ENCODE peak calls at places on chromosome 3, in five cellular contexts. C is PC-9, E is globus pallidus, Z is GM03348, W is neuronal stem cell. S is an unnamed sample.

GRCh38 chr3:196941846-196942225 is 492 bp downstream of the NCBP2 start:
- DNase-seq in C (no peak), E (no peak), Z (peak; percentile 72), W (no peak), S (no peak)

GRCh38 chr3:176286456-176287115 is 910.7 kb downstream of the TBL1XR1 start:
- DNase-seq in C (no peak), E (no peak), Z (peak; percentile 15), W (no peak), S (no peak)

GRCh38 chr3:14907043-14907966 is 40.1 kb upstream of the NR2C2 start:
- DNase-seq in C (no peak), E (no peak), Z (no peak), W (no peak), S (no peak)

GRCh38 chr3:65615329-65615728 is 423.4 kb downstream of the MAGI1 start:
- DNase-seq in C (no peak), E (no peak), Z (no peak), W (no peak), S (no peak)

GRCh38 chr3:112390783-112391641 is 58.1 kb downstream of the CD200 start:
- DNase-seq in C (peak; percentile 72), E (peak; percentile 97), Z (peak; percentile 68), W (peak; percentile 3), S (no peak)

GRCh38 chr3:183733553-183733952 is 36.0 kb downstream of the YEATS2 start:
- DNase-seq in C (no peak), E (no peak), Z (no peak), W (no peak), S (no peak)

GRCh38 chr3:194707176-194707575 is 21.5 kb downstream of the FAM43A start:
- DNase-seq in C (no peak), E (no peak), Z (no peak), W (no peak), S (no peak)

GRCh38 chr3:52088445-52089367 is 32.3 kb upstream of the DUSP7 start:
- DNase-seq in C (no peak), E (no peak), Z (no peak), W (peak; percentile 15), S (no peak)

GRCh38 chr3:126558336-126559071 is at the start of gene C3orf22:
- DNase-seq in C (no peak), E (no peak), Z (peak; percentile 3), W (no peak), S (no peak)